ENCODE peak calls at places on chromosomes 11 and 22, in nine cellular contexts. J is fibroblast of lung; A is HCT116; M is CD8-positive, alpha-beta T cell; R is testis; U is heart left ventricle; Y is hepatocyte; O is AG04450; I is GM23338. E is an unnamed sample.
A peak's percentile ranks its signal among the peaks of the same experiment; 100 is the strongest.

GRCh38 chr22:49827853-49828598 is at the start of gene BRD1:
- DNase-seq in J (peak; percentile 69), A (no peak), M (peak; percentile 47), R (peak; percentile 62), U (peak; percentile 85), Y (peak; percentile 89), O (peak; percentile 16), I (peak; percentile 74), E (peak; percentile 73)

GRCh38 chr11:88651556-88651955 is 314.0 kb upstream of the CTSC start:
- DNase-seq in J (no peak), A (no peak), M (no peak), R (no peak), U (no peak), Y (no peak), O (no peak), I (no peak), E (no peak)

GRCh38 chr11:110526323-110526722 is 96.6 kb downstream of the FDX1 start:
- DNase-seq in J (no peak), A (no peak), M (no peak), R (no peak), U (no peak), Y (no peak), O (no peak), I (no peak), E (no peak)

GRCh38 chr22:39872548-39872947 is 21.0 kb downstream of the ENTHD1 start:
- DNase-seq in J (no peak), A (no peak), M (no peak), R (no peak), U (no peak), Y (no peak), O (no peak), I (no peak), E (no peak)

GRCh38 chr11:10109836-10110235 is 184.2 kb downstream of the SBF2 start:
- DNase-seq in J (peak; percentile 67), A (no peak), M (no peak), R (no peak), U (no peak), Y (no peak), O (peak; percentile 67), I (no peak), E (no peak)

GRCh38 chr11:57462597-57462996 is 2.3 kb downstream of the RTN4RL2 start:
- DNase-seq in J (no peak), A (no peak), M (no peak), R (no peak), U (no peak), Y (no peak), O (no peak), I (no peak), E (no peak)

GRCh38 chr22:21587803-21588611 is 20.5 kb downstream of the UBE2L3 start:
- DNase-seq in J (peak; percentile 78), A (no peak), M (no peak), R (peak; percentile 73), U (no peak), Y (no peak), O (peak; percentile 45), I (no peak), E (no peak)

GRCh38 chr11:721913-722811 is 16.1 kb downstream of the EPS8L2 start:
- DNase-seq in J (no peak), A (no peak), M (peak; percentile 33), R (no peak), U (no peak), Y (peak; percentile 24), O (no peak), I (peak; percentile 53), E (no peak)

GRCh38 chr22:42444060-42444904 is 12.1 kb upstream of the NFAM1 start:
- DNase-seq in J (peak; percentile 88), A (peak; percentile 67), M (peak; percentile 61), R (peak; percentile 78), U (peak; percentile 88), Y (peak; percentile 89), O (peak; percentile 74), I (peak; percentile 95), E (peak; percentile 84)

GRCh38 chr11:77080643-77081210 is 14.0 kb downstream of the CAPN5 start:
- DNase-seq in J (peak; percentile 43), A (no peak), M (no peak), R (no peak), U (no peak), Y (no peak), O (no peak), I (no peak), E (peak; percentile 25)

GRCh38 chr22:17972385-17973181 is 51.8 kb downstream of the MICAL3 start:
- DNase-seq in J (peak; percentile 86), A (no peak), M (no peak), R (no peak), U (no peak), Y (no peak), O (peak; percentile 64), I (peak; percentile 76), E (no peak)

GRCh38 chr11:45663486-45664375 is 1.7 kb downstream of the CHST1 start:
- DNase-seq in J (no peak), A (no peak), M (no peak), R (no peak), U (no peak), Y (no peak), O (no peak), I (no peak), E (no peak)

GRCh38 chr11:45662665-45663485 is 2.5 kb downstream of the CHST1 start:
- DNase-seq in J (peak; percentile 89), A (no peak), M (no peak), R (no peak), U (no peak), Y (peak; percentile 76), O (peak; percentile 49), I (peak; percentile 44), E (no peak)

GRCh38 chr11:45660717-45661416 is 4.6 kb downstream of the CHST1 start:
- DNase-seq in J (no peak), A (no peak), M (no peak), R (no peak), U (peak; percentile 33), Y (no peak), O (no peak), I (peak; percentile 55), E (no peak)

GRCh38 chr11:45661417-45662055 is 3.9 kb downstream of the CHST1 start:
- DNase-seq in J (no peak), A (no peak), M (no peak), R (no peak), U (peak; percentile 48), Y (no peak), O (no peak), I (no peak), E (no peak)

GRCh38 chr11:45662096-45662664 is 3.2 kb downstream of the CHST1 start:
- DNase-seq in J (no peak), A (no peak), M (no peak), R (no peak), U (peak; percentile 14), Y (no peak), O (no peak), I (no peak), E (no peak)
- H3K27ac ChIP-seq in J (no peak overlapping the region), A (no peak overlapping the region), M (no peak overlapping the region), R (no peak overlapping the region), U (no peak overlapping the region), Y (no peak overlapping the region), O (no peak overlapping the region), I (no peak overlapping the region), E (no peak overlapping the region)

GRCh38 chr22:48800886-48801607 is 1026.6 kb downstream of the BRD1 start:
- DNase-seq in J (no peak), A (no peak), M (no peak), R (no peak), U (no peak), Y (no peak), O (no peak), I (no peak), E (no peak)

GRCh38 chr22:48803171-48803992 is 1024.3 kb downstream of the BRD1 start:
- DNase-seq in J (no peak), A (no peak), M (no peak), R (no peak), U (no peak), Y (no peak), O (no peak), I (no peak), E (no peak)

GRCh38 chr22:48804811-48805301 is 1022.8 kb downstream of the BRD1 start:
- DNase-seq in J (peak; percentile 1), A (no peak), M (no peak), R (no peak), U (no peak), Y (no peak), O (no peak), I (no peak), E (no peak)

GRCh38 chr22:48803993-48804810 is 1023.5 kb downstream of the BRD1 start:
- DNase-seq in J (no peak), A (no peak), M (no peak), R (no peak), U (no peak), Y (no peak), O (no peak), I (no peak), E (no peak)

DNA sequence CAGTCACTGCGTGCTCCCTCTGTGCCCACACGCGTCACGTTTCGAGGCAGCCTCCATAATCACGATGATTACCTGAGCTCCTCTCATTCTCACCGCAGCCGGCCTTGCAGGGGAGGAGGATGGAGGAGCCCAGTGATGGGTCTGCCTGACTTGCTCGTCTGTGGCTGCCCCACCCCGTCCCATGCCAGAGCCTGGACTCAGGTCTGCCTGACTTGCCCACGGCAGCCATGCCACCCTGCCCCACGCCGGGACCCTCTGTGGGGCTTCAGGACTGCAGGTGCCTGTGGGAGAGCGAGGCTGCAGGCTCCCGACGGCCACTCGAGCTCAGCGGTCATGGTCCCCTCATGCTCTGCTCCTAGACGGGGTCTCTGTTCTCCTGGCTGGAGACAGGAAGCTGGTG is 1025.1 kb downstream of the BRD1 start:
- DNase-seq in J (no peak), A (no peak), M (no peak), R (no peak), U (no peak), Y (no peak), O (no peak), I (no peak), E (no peak)
- H3K27ac ChIP-seq in J (no peak overlapping the region), A (no peak overlapping the region), M (no peak overlapping the region), R (no peak overlapping the region), U (no peak overlapping the region), Y (no peak overlapping the region), O (no peak overlapping the region), I (no peak overlapping the region), E (no peak overlapping the region)

GRCh38 chr11:16043617-16044016 is 312.7 kb downstream of the SOX6 start:
- DNase-seq in J (no peak), A (no peak), M (no peak), R (no peak), U (no peak), Y (no peak), O (no peak), I (no peak), E (no peak)
- H3K27ac ChIP-seq in J (no peak overlapping the region), A (no peak overlapping the region), M (no peak overlapping the region), R (no peak overlapping the region), U (peak overlapping the region; percentile 19), Y (no peak overlapping the region), O (no peak overlapping the region), I (no peak overlapping the region), E (no peak overlapping the region)

DNA sequence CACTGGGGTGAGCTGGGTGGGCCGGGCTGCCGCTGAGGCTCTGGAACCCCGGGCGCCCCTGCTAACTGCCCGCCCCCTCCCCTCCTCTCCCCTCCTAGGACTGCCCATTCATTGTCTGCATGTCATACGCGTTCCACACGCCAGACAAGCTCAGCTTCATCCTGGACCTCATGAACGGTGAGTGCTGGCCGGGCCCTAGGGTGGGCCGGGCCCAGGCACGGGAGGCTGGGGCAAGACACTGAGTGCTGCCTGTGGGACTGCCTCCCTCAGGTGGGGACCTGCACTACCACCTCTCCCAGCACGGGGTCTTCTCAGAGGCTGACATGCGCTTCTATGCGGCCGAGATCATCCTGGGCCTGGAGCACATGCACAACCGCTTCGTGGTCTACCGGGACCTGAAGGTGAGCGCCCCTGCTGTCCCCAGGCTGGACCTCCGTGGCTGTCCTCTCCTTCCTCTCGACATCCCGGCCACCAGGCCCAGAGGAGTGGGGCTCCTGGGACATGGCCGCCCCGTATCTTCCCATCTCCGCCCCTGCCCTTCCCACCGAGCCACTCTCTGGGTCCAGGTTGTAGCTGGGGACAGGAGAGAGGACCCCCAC is 7.5 kb upstream of the ANKRD13D start:
- DNase-seq in J (no peak), A (no peak), M (no peak), R (no peak), U (peak; percentile 37), Y (no peak), O (no peak), I (no peak), E (no peak)
- H3K27ac ChIP-seq in J (no peak overlapping the region), A (no peak overlapping the region), M (no peak overlapping the region), R (no peak overlapping the region), U (no peak overlapping the region), Y (no peak overlapping the region), O (no peak overlapping the region), I (no peak overlapping the region), E (peak overlapping the region; percentile 95)